ENCODE peak calls at places on chromosome 1, in ten cellular contexts. J, S, B, O, T, R, Z, H, W and E are unnamed samples.

GRCh38 chr1:116806245-116806644 is 52.0 kb downstream of the CD2 start:
- DNase-seq in H (no peak), O (no peak), T (no peak), S (no peak), Z (no peak), R (no peak), B (peak; percentile 6), J (peak; percentile 70), W (no peak), E (no peak)

GRCh38 chr1:162036156-162036555 is 12.5 kb upstream of the OLFML2B start:
- DNase-seq in O (no peak), Z (no peak), W (no peak), S (no peak), R (no peak), B (peak; percentile 25), J (no peak), H (no peak), T (no peak), E (no peak)

GRCh38 chr1:66383168-66383567 is 150.8 kb upstream of the SGIP1 start:
- DNase-seq in S (no peak), B (peak; percentile 24), J (no peak), Z (no peak), R (no peak), H (no peak), O (no peak), T (no peak), W (no peak), E (no peak)

GRCh38 chr1:170791941-170792340 is 128.0 kb downstream of the PRRX1 start:
- DNase-seq in H (no peak), S (no peak), B (no peak), O (no peak), Z (no peak), W (no peak), J (no peak), R (no peak), T (no peak), E (no peak)

GRCh38 chr1:84289169-84289785 is 12.2 kb upstream of the SAMD13 start:
- DNase-seq in B (no peak), O (no peak), R (no peak), S (no peak), T (no peak), W (no peak), J (no peak), H (no peak), Z (no peak), E (no peak)

GRCh38 chr1:108725906-108726305 is 13.2 kb downstream of the FNDC7 start:
- DNase-seq in H (no peak), B (no peak), J (no peak), S (no peak), Z (no peak), W (no peak), O (no peak), T (no peak), R (no peak), E (no peak)

GRCh38 chr1:54851406-54851805 is 35.6 kb downstream of the DHCR24 start:
- DNase-seq in B (no peak), J (no peak), R (no peak), S (no peak), H (no peak), O (no peak), W (no peak), T (no peak), Z (no peak), E (no peak)

GRCh38 chr1:200530551-200531261 is 89.8 kb downstream of the KIF14 start:
- DNase-seq in S (no peak), T (no peak), Z (no peak), H (no peak), O (peak; percentile 5), R (no peak), W (no peak), B (no peak), J (peak; percentile 19), E (no peak)

GRCh38 chr1:31272369-31272768 is 24.2 kb downstream of the SNRNP40 start:
- DNase-seq in O (no peak), H (no peak), T (no peak), B (no peak), R (no peak), Z (no peak), J (no peak), S (no peak), W (no peak), E (no peak)

GRCh38 chr1:232386721-232387510 is 243.0 kb downstream of the SIPA1L2 start:
- DNase-seq in T (no peak), Z (no peak), B (no peak), H (no peak), W (no peak), J (no peak), O (no peak), S (no peak), R (no peak), E (no peak)

GRCh38 chr1:201350884-201351283 is 26.6 kb downstream of the TNNT2 start:
- DNase-seq in J (no peak), T (no peak), S (no peak), W (no peak), O (no peak), R (no peak), H (no peak), Z (no peak), B (no peak), E (no peak)

GRCh38 chr1:154407021-154407865 is 2.1 kb downstream of the IL6R start:
- DNase-seq in Z (no peak), W (no peak), S (no peak), R (no peak), O (no peak), H (no peak), T (no peak), J (peak; percentile 48), B (no peak), E (no peak)

GRCh38 chr1:206117151-206117948 is at the start of gene AVPR1B:
- DNase-seq in B (peak; percentile 24), O (no peak), R (peak; percentile 48), T (peak; percentile 70), W (no peak), Z (peak; percentile 25), S (no peak), H (no peak), J (peak; percentile 17), E (no peak)

GRCh38 chr1:226397011-226397926 is 10.6 kb downstream of the PARP1 start:
- DNase-seq in R (no peak), W (no peak), H (no peak), T (no peak), O (no peak), J (no peak), Z (no peak), B (no peak), S (no peak), E (no peak)

GRCh38 chr1:32540589-32540988 is 1.4 kb downstream of the ZBTB8A start:
- DNase-seq in B (peak; percentile 6), Z (no peak), J (no peak), R (no peak), W (no peak), S (no peak), O (no peak), H (no peak), T (peak; percentile 27), E (no peak)

GRCh38 chr1:168348146-168348709 is 67.6 kb downstream of the TBX19 start:
- DNase-seq in T (no peak), S (no peak), Z (no peak), J (no peak), R (no peak), B (peak; percentile 60), H (peak; percentile 16), O (no peak), W (no peak), E (no peak)

GRCh38 chr1:32399853-32400252 is 5.6 kb upstream of the BSDC1 start:
- DNase-seq in J (no peak), Z (no peak), S (no peak), O (no peak), R (no peak), W (no peak), T (no peak), H (no peak), B (no peak), E (no peak)

GRCh38 chr1:22437573-22437972 is 14.1 kb upstream of the ZBTB40 start:
- DNase-seq in S (no peak), Z (no peak), B (no peak), O (no peak), T (no peak), R (no peak), W (no peak), J (no peak), H (no peak), E (no peak)

GRCh38 chr1:200062143-200062542 is 34.6 kb downstream of the NR5A2 start:
- DNase-seq in J (no peak), Z (no peak), O (no peak), H (no peak), T (no peak), R (no peak), S (no peak), W (no peak), B (no peak), E (peak; percentile 52)

GRCh38 chr1:204294371-204294770 is 65.4 kb downstream of the PLEKHA6 start:
- DNase-seq in S (peak; percentile 71), O (no peak), W (no peak), H (no peak), J (no peak), B (peak; percentile 94), T (no peak), R (peak; percentile 64), Z (no peak), E (no peak)

GRCh38 chr1:64484651-64485050 is 14.7 kb downstream of the CACHD1 start:
- DNase-seq in H (no peak), O (no peak), W (no peak), B (no peak), S (no peak), J (no peak), T (no peak), R (no peak), Z (no peak), E (peak; percentile 79)

GRCh38 chr1:178864326-178864725 is 6.6 kb downstream of the ANGPTL1 start:
- DNase-seq in S (no peak), R (no peak), T (no peak), J (no peak), Z (no peak), O (no peak), W (no peak), H (no peak), B (no peak), E (no peak)

GRCh38 chr1:210540288-210540687 is 211.6 kb downstream of the HHAT start:
- DNase-seq in W (no peak), R (no peak), O (no peak), H (no peak), S (no peak), T (no peak), B (no peak), Z (no peak), J (no peak), E (no peak)

GRCh38 chr1:76285578-76286135 is 211.1 kb downstream of the ST6GALNAC3 start:
- DNase-seq in T (no peak), W (no peak), O (no peak), Z (no peak), B (no peak), H (no peak), R (no peak), S (no peak), J (peak; percentile 25), E (peak; percentile 33)

GRCh38 chr1:23403355-23403734 is 21.2 kb downstream of the TCEA3 start:
- DNase-seq in W (no peak), S (no peak), R (no peak), O (no peak), J (no peak), B (no peak), Z (no peak), H (no peak), T (no peak), E (no peak)

GRCh38 chr1:27111771-27112573 is 43.0 kb downstream of the SLC9A1 start:
- DNase-seq in J (peak; percentile 49), R (peak; percentile 77), S (peak; percentile 81), T (peak; percentile 91), O (peak; percentile 32), B (peak; percentile 100), H (peak; percentile 73), W (no peak), Z (no peak), E (peak; percentile 91)

GRCh38 chr1:205572426-205572825 is 59.4 kb downstream of the ELK4 start:
- DNase-seq in T (no peak), S (no peak), H (no peak), Z (no peak), W (no peak), R (no peak), J (no peak), O (no peak), B (no peak), E (no peak)

GRCh38 chr1:206794294-206794908 is 22.1 kb upstream of the IL10 start:
- DNase-seq in H (no peak), O (no peak), B (no peak), J (peak; percentile 41), T (no peak), W (no peak), S (no peak), Z (no peak), R (no peak), E (no peak)